ENCODE peak calls at places on chromosomes 6 and 20, in four cellular contexts. L is CD8-positive, alpha-beta memory T cell; J is stomach; U is neuronal stem cell. Z is an unnamed sample. For H3K27me3 and H3K9me3, the result is how much of the 10 kb centered on the place peaks cover.

GRCh38 chr20:20498081-20498861 is 130.4 kb downstream of the INSM1 start:
- DNase-seq in L (no peak), J (peak), U (peak), Z (no peak)

GRCh38 chr20:57498425-57499400 is 26.2 kb downstream of the CTCFL start:
- DNase-seq in L (no peak), J (no peak), U (no peak), Z (peak)

GRCh38 chr6:33822575-33823395 is 19.0 kb upstream of the MLN start:
- DNase-seq in L (no peak), J (no peak), U (peak), Z (no peak)

GRCh38 chr6:121522265-121522664 is 86.8 kb downstream of the GJA1 start:
- DNase-seq in L (no peak), J (no peak), U (no peak), Z (no peak)

GRCh38 chr6:47056832-47057231 is 14.7 kb upstream of the ADGRF1 start:
- DNase-seq in L (no peak), J (no peak), U (no peak), Z (no peak)

GRCh38 chr20:19764207-19764606 is 6.1 kb downstream of the RIN2 start:
- DNase-seq in L (no peak), J (no peak), U (no peak), Z (no peak)

GRCh38 chr6:12263403-12263802 is 26.8 kb upstream of the EDN1 start:
- DNase-seq in L (no peak), J (no peak), U (no peak), Z (no peak)

GRCh38 chr20:42703744-42704143 is 486.0 kb downstream of the PTPRT start:
- DNase-seq in L (no peak), J (no peak), U (no peak), Z (peak)

GRCh38 chr6:43496370-43497128 is 13.6 kb downstream of the LRRC73 start:
- DNase-seq in L (no peak), J (no peak), U (no peak), Z (peak)

GRCh38 chr6:110831405-110831804 is 16.1 kb upstream of the CDK19 start:
- DNase-seq in L (no peak), J (no peak), U (no peak), Z (no peak)

GRCh38 chr20:50343125-50343489 is 152.5 kb downstream of the CEBPB start:
- DNase-seq in L (no peak), J (no peak), U (no peak), Z (no peak)

GRCh38 chr6:136037246-136037884 is 185.9 kb downstream of the PDE7B start:
- DNase-seq in L (no peak), J (no peak), U (no peak), Z (no peak)

GRCh38 chr6:1337791-1338190 is 25.9 kb downstream of the FOXQ1 start:
- DNase-seq in L (no peak), J (no peak), U (no peak), Z (no peak)

GRCh38 chr6:143119260-143119659 is 58.6 kb downstream of the AIG1 start:
- DNase-seq in L (no peak), J (no peak), U (no peak), Z (no peak)

DNA sequence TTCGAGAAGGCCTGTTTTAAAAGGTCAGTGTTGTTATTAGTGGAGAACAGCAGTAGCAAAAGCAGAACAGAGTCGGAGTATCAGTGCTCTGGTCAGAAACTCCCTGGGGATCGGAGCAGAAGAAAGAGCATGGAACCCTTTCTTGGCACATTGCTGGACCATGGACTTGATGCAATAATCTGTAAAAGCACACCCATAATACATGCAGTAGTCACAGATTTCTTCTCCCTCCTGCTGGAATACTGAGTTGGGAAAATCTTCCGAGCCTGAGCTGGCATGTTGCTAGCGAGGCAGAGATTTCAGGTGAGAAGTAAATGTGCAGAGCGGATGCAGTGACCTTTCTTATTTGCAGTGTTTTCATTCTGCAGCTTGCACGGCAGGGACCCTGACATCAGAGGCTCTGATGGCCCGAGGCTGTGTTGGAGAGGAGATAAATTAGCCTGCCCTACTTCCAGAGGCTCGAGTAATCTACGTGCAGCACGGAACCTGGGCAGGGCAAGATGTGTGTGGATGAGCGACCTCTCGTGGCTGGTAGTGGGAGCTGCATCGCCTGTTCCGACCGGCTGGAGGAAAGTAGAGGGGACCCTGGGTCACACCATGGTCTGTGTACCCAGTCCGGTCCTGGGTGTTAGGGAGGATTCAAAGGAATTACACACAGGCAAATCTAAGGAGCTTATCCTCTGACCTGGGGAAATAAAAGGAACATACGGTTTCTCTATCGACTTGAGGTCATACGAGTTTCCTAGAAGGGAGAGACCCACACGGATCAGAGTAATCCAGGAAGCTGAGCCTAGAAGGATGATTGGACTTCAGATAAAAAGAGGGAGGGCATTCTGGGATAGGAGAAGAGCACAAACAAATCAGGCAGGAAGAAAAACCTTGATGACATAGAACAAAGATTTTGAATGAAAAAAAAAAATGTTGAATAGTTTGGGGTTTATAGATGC is 137.0 kb upstream of the STMND1 start:
- DNase-seq in L (peak), J (peak), U (peak), Z (peak)
- H3K27ac ChIP-seq in L (no peak), J (no peak), U (no peak), Z (no peak)

DNA sequence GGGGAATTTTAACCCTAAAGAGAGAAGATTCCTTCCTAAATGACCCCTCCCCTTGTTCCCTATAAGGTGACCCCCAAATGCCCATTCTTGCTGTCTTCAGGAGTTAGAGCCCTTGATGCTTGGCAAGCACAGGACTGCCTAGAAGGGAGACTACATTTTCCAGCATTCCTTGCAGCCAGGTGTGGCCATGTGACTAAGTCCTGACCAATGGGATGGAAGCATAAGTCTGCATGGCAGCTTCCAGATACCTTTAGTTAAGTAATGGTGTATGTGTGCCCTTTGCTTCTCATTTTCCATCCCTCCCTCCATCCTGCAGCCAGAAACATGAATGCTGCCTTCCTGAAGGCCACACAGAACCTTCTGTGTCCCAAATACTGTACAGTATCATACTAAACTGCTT is 5.5 kb downstream of the BFSP1 start:
- DNase-seq in L (no peak), J (peak), U (no peak), Z (no peak)
- H3K27me3 ChIP-seq in L (under half), J (under half), U (under half), Z (under half)

DNA sequence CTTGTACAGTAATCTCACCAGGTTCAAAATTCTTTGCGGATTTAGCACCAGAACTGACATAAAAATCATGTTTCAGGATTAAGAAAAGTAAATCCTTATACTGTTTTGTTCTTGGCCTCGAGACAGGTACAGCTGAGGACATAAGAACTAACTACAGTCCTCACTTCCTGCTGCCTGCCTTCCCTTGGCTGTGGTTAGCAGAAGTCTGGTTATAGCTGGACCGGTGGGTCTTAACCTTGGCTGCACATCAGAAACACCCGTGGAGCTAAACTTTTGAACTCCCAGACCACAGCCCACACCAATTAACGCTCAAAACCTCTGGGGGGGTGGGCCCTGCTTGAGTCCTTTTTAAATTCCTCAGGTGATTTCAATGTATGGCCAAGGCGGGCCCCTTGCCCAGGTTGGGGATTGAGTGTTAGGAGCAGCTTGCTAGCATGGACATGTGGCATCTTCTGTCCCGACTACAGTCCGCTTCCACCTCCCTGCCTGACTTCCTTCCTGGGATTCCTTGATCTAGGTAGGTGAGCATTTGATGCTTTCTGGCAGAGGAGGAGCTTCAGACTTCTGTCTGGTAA is 389.9 kb downstream of the ZFAND3 start:
- DNase-seq in L (no peak), J (no peak), U (no peak), Z (no peak)
- H3K9me3 ChIP-seq in L (under half), J (under half), U (under half), Z (under half)

DNA sequence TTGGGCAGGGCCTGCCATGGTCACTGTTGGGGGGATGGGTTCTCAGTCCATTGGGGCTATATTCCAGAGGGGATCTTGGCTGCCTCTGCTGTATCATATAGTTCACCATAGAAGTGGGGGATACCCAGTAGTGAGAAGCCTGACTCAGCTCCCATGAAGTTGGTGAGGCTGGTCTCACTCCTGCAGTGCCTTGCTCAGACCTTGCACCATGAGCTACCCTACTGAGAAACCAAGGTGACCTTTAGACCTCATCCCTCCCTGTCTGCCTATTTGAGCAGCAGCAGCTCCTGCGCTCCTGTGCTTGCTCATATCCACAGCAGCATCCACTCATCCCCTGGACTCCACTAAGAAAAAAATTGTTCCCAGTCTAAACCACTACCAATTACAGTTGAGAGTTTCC is 56.0 kb upstream of the HEY2 start:
- DNase-seq in L (no peak), J (no peak), U (no peak), Z (no peak)
- H3K27ac ChIP-seq in L (no peak), J (no peak), U (no peak), Z (no peak)

GRCh38 chr6:40523505-40524172 is 63.5 kb downstream of the LRFN2 start:
- DNase-seq in L (no peak), J (no peak), U (no peak), Z (no peak)
- H3K27me3 ChIP-seq in L (under half), J (under half), U (under half), Z (under half)

DNA sequence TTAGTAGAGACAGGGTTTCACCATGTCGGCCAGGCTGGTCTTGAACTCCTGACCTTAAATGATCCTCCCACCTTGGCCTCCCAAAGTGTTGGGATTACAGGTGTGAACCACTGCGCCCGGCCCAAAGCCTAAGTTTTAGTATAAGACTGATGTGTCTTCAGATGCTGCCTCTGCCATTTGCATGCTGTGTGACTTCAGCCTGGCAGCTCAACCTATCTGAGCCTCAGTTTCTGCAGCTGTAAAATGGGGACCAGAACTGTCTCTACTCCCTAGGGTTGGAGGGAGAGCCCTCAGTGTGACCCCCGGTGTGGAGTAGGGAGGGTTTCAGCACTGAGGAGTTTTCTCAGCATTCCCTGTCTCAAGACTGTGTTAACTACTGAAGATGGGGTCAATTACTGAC is 64.6 kb downstream of the PHACTR3 start:
- DNase-seq in L (no peak), J (no peak), U (no peak), Z (no peak)
- H3K9me3 ChIP-seq in L (under half), J (under half), U (under half), Z (under half)

GRCh38 chr6:7493866-7494265 is 47.6 kb upstream of the DSP start:
- DNase-seq in L (no peak), J (no peak), U (no peak), Z (no peak)
- H3K27ac ChIP-seq in L (no peak), J (no peak), U (no peak), Z (no peak)

GRCh38 chr20:21508230-21509078 is 5.4 kb downstream of the NKX2-2 start:
- DNase-seq in L (no peak), J (no peak), U (no peak), Z (no peak)
- H3K27me3 ChIP-seq in L (under half), J (half or more), U (half or more), Z (under half)

Z was measured in testis.